ENCODE peak calls at places on chromosome 20, in eight cellular contexts. One of them, this sample, is unnamed.

GRCh38 chr20:37528442-37529213 is 952 bp upstream of the BLCAP start:
- DNase-seq in heart right ventricle: no peak
- DNase-seq in AG10803: no peak
- DNase-seq in Caco-2: peak
- DNase-seq in CD8-positive, alpha-beta T cell: no peak
- DNase-seq in GM23338: no peak
- DNase-seq in AG04450: no peak
- DNase-seq in neural progenitor cell: no peak
- DNase-seq in this sample: peak

GRCh38 chr20:4513720-4514119 is 208.0 kb upstream of the PRND start:
- DNase-seq in CD8-positive, alpha-beta T cell: no peak
- DNase-seq in neural progenitor cell: no peak
- DNase-seq in AG04450: no peak
- DNase-seq in heart right ventricle: no peak
- DNase-seq in AG10803: peak
- DNase-seq in Caco-2: no peak
- DNase-seq in GM23338: no peak
- DNase-seq in this sample: peak

GRCh38 chr20:23626040-23626620 is 11.6 kb downstream of the CST3 start:
- DNase-seq in GM23338: no peak
- DNase-seq in AG04450: no peak
- DNase-seq in Caco-2: no peak
- DNase-seq in neural progenitor cell: no peak
- DNase-seq in AG10803: peak
- DNase-seq in heart right ventricle: no peak
- DNase-seq in CD8-positive, alpha-beta T cell: no peak
- DNase-seq in this sample: peak

GRCh38 chr20:24465730-24466129 is 3.7 kb upstream of the SYNDIG1 start:
- DNase-seq in neural progenitor cell: no peak
- DNase-seq in CD8-positive, alpha-beta T cell: no peak
- DNase-seq in AG10803: peak
- DNase-seq in Caco-2: no peak
- DNase-seq in heart right ventricle: peak
- DNase-seq in GM23338: no peak
- DNase-seq in AG04450: no peak
- DNase-seq in this sample: peak

GRCh38 chr20:37396520-37397075 is 50.7 kb downstream of the SRC start:
- DNase-seq in AG04450: no peak
- DNase-seq in neural progenitor cell: peak
- DNase-seq in GM23338: peak
- DNase-seq in AG10803: no peak
- DNase-seq in CD8-positive, alpha-beta T cell: no peak
- DNase-seq in Caco-2: peak
- DNase-seq in heart right ventricle: no peak
- DNase-seq in this sample: no peak

GRCh38 chr20:3250091-3250504 is 11.1 kb upstream of the SLC4A11 start:
- DNase-seq in GM23338: peak
- DNase-seq in neural progenitor cell: peak
- DNase-seq in heart right ventricle: no peak
- DNase-seq in Caco-2: peak
- DNase-seq in AG10803: no peak
- DNase-seq in CD8-positive, alpha-beta T cell: no peak
- DNase-seq in AG04450: no peak
- DNase-seq in this sample: no peak

GRCh38 chr20:16583444-16583843 is 10.2 kb upstream of the KIF16B start:
- DNase-seq in GM23338: no peak
- DNase-seq in AG10803: no peak
- DNase-seq in heart right ventricle: no peak
- DNase-seq in CD8-positive, alpha-beta T cell: no peak
- DNase-seq in Caco-2: no peak
- DNase-seq in neural progenitor cell: no peak
- DNase-seq in AG04450: no peak
- DNase-seq in this sample: peak

GRCh38 chr20:62782893-62783278 is 13.4 kb upstream of the MRGBP start:
- DNase-seq in AG10803: no peak
- DNase-seq in neural progenitor cell: no peak
- DNase-seq in heart right ventricle: peak
- DNase-seq in GM23338: no peak
- DNase-seq in Caco-2: no peak
- DNase-seq in CD8-positive, alpha-beta T cell: no peak
- DNase-seq in AG04450: no peak
- DNase-seq in this sample: no peak

GRCh38 chr20:251352-251751 is 6.2 kb upstream of the DEFB132 start:
- DNase-seq in Caco-2: no peak
- DNase-seq in CD8-positive, alpha-beta T cell: no peak
- DNase-seq in AG04450: no peak
- DNase-seq in AG10803: no peak
- DNase-seq in GM23338: peak
- DNase-seq in neural progenitor cell: no peak
- DNase-seq in heart right ventricle: no peak
- DNase-seq in this sample: no peak

GRCh38 chr20:49318430-49319203 is 40.8 kb upstream of the ZNFX1 start:
- DNase-seq in Caco-2: no peak
- DNase-seq in GM23338: peak
- DNase-seq in neural progenitor cell: peak
- DNase-seq in CD8-positive, alpha-beta T cell: peak
- DNase-seq in heart right ventricle: no peak
- DNase-seq in AG10803: no peak
- DNase-seq in AG04450: no peak
- DNase-seq in this sample: no peak

GRCh38 chr20:47205577-47206123 is 150.8 kb downstream of the ZMYND8 start:
- DNase-seq in heart right ventricle: peak
- DNase-seq in neural progenitor cell: peak
- DNase-seq in AG04450: peak
- DNase-seq in CD8-positive, alpha-beta T cell: no peak
- DNase-seq in GM23338: peak
- DNase-seq in Caco-2: peak
- DNase-seq in AG10803: peak
- DNase-seq in this sample: peak

GRCh38 chr20:31494131-31494530 is 19.0 kb downstream of the REM1 start:
- DNase-seq in AG04450: no peak
- DNase-seq in neural progenitor cell: peak
- DNase-seq in heart right ventricle: no peak
- DNase-seq in CD8-positive, alpha-beta T cell: no peak
- DNase-seq in AG10803: peak
- DNase-seq in GM23338: peak
- DNase-seq in Caco-2: peak
- DNase-seq in this sample: peak

GRCh38 chr20:4973330-4974097 is 27.8 kb downstream of the SLC23A2 start:
- DNase-seq in CD8-positive, alpha-beta T cell: peak
- DNase-seq in GM23338: no peak
- DNase-seq in AG04450: peak
- DNase-seq in Caco-2: no peak
- DNase-seq in heart right ventricle: peak
- DNase-seq in neural progenitor cell: no peak
- DNase-seq in AG10803: peak
- DNase-seq in this sample: peak

GRCh38 chr20:35006009-35006408 is 50.3 kb downstream of the MYH7B start:
- DNase-seq in GM23338: no peak
- DNase-seq in neural progenitor cell: no peak
- DNase-seq in CD8-positive, alpha-beta T cell: no peak
- DNase-seq in AG04450: no peak
- DNase-seq in heart right ventricle: no peak
- DNase-seq in Caco-2: peak
- DNase-seq in AG10803: no peak
- DNase-seq in this sample: no peak

GRCh38 chr20:22746957-22747356 is 162.6 kb upstream of the FOXA2 start:
- DNase-seq in AG04450: no peak
- DNase-seq in GM23338: no peak
- DNase-seq in neural progenitor cell: no peak
- DNase-seq in heart right ventricle: no peak
- DNase-seq in CD8-positive, alpha-beta T cell: no peak
- DNase-seq in AG10803: no peak
- DNase-seq in Caco-2: no peak
- DNase-seq in this sample: no peak

GRCh38 chr20:33679758-33680485 is 5.7 kb upstream of the NECAB3 start:
- DNase-seq in heart right ventricle: no peak
- DNase-seq in neural progenitor cell: no peak
- DNase-seq in AG10803: no peak
- DNase-seq in AG04450: no peak
- DNase-seq in CD8-positive, alpha-beta T cell: no peak
- DNase-seq in Caco-2: no peak
- DNase-seq in GM23338: no peak
- DNase-seq in this sample: no peak

GRCh38 chr20:64108731-64109389 is 1.5 kb upstream of the NPBWR2 start:
- DNase-seq in heart right ventricle: no peak
- DNase-seq in AG04450: no peak
- DNase-seq in CD8-positive, alpha-beta T cell: no peak
- DNase-seq in AG10803: no peak
- DNase-seq in Caco-2: peak
- DNase-seq in GM23338: peak
- DNase-seq in neural progenitor cell: no peak
- DNase-seq in this sample: no peak

GRCh38 chr20:31849306-31849930 is 4.0 kb upstream of the FOXS1 start:
- DNase-seq in heart right ventricle: no peak
- DNase-seq in AG04450: no peak
- DNase-seq in GM23338: peak
- DNase-seq in AG10803: no peak
- DNase-seq in neural progenitor cell: peak
- DNase-seq in CD8-positive, alpha-beta T cell: no peak
- DNase-seq in Caco-2: no peak
- DNase-seq in this sample: no peak

GRCh38 chr20:845967-846893 is 12.7 kb downstream of the FAM110A start:
- DNase-seq in GM23338: no peak
- DNase-seq in CD8-positive, alpha-beta T cell: no peak
- DNase-seq in AG04450: no peak
- DNase-seq in AG10803: no peak
- DNase-seq in neural progenitor cell: no peak
- DNase-seq in heart right ventricle: peak
- DNase-seq in Caco-2: no peak
- DNase-seq in this sample: no peak

GRCh38 chr20:44548171-44548678 is 26.4 kb upstream of the SERINC3 start:
- DNase-seq in Caco-2: no peak
- DNase-seq in heart right ventricle: no peak
- DNase-seq in GM23338: no peak
- DNase-seq in AG10803: peak
- DNase-seq in AG04450: no peak
- DNase-seq in CD8-positive, alpha-beta T cell: no peak
- DNase-seq in neural progenitor cell: no peak
- DNase-seq in this sample: peak
- H3K4me3 ChIP-seq in Caco-2: no peak
- H3K4me3 ChIP-seq in heart right ventricle: no peak
- H3K4me3 ChIP-seq in GM23338: no peak
- H3K4me3 ChIP-seq in AG10803: no peak
- H3K4me3 ChIP-seq in AG04450: no peak
- H3K4me3 ChIP-seq in CD8-positive, alpha-beta T cell: no peak
- H3K4me3 ChIP-seq in neural progenitor cell: no peak
- H3K4me3 ChIP-seq in this sample: no peak

DNA sequence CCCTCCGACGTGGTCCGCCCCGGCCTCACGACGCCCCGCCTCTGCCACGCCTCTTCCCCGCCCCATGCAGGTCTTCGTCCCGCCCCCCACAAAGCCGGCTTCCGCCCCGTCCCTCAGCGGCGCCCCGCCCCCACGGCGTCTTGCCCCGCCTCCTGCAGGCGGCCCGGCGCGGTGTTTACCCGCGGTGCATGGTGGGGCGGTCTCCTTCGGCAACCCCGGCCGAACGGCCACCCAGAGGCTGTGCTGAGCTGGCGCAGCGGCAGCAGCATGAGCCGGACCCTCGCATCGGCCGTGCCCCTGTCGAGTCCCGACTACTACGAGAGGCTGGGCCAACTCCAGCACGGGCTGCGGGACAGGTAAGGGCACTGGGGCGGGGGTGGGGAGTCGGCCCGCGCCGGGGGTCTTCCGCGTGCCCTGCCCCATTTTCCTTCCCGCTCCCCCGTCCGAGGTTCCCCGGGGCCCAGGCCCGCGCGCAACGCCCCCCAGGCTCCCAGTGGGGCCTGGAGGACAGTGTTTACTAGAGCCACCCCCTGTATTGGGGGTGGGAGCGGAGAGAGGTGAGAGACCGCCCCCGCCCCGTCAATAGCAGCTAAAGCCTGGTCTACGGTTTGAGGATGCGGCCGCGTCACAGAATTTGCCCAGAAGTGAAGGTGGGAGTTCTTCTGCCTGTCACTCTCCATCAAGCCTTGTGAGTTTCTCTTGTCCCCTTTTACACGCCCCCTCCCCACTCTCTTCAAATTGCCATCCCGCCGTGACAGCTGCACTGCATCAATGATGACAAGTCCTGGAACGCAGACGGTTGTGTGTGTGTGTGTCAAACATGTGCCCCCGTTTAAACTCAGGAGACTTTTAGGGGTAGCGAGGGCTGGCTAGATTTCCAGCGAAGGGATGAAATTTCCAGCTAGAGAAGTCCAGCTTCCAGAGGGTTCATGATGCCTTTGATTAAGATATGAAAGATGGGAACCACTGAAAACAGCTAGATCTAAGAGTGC is at the start of gene KIZ:
- DNase-seq in heart right ventricle: peak
- DNase-seq in GM23338: peak
- DNase-seq in neural progenitor cell: peak
- DNase-seq in AG10803: peak
- DNase-seq in AG04450: peak
- DNase-seq in Caco-2: peak
- DNase-seq in CD8-positive, alpha-beta T cell: peak
- DNase-seq in this sample: peak
- TF ChIP-seq CTCF in heart right ventricle: peak
- TF ChIP-seq CTCF in GM23338: peak
- TF ChIP-seq CTCF in neural progenitor cell: peak
- TF ChIP-seq CTCF in AG10803: peak
- TF ChIP-seq CTCF in AG04450: peak
- TF ChIP-seq CTCF in Caco-2: peak
- TF ChIP-seq CTCF in CD8-positive, alpha-beta T cell: peak
- TF ChIP-seq CTCF in this sample: peak

DNA sequence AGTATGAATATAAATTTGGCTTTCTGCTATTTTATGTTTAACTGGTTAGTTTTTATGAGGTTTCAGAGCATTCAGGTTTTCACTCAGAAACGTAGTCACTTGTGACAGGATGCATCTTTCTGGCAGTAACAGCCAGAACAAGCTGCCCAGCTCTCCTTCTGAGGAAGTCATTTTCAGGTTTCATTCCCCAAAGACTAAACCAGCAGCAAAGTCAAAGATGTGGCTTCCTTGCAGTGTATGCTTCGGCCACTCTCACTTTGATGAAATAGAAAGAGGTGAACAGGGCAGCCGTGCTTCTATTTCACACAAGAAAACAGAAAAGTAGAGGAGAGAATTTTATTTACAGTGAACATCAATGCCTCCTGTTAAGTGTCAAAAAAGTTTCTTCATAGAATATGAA is 469.1 kb downstream of the BTBD3 start:
- DNase-seq in heart right ventricle: no peak
- DNase-seq in neural progenitor cell: no peak
- DNase-seq in AG10803: no peak
- DNase-seq in CD8-positive, alpha-beta T cell: no peak
- DNase-seq in AG04450: no peak
- DNase-seq in GM23338: no peak
- DNase-seq in Caco-2: no peak
- DNase-seq in this sample: no peak
- H3K4me3 ChIP-seq in heart right ventricle: no peak
- H3K4me3 ChIP-seq in neural progenitor cell: no peak
- H3K4me3 ChIP-seq in AG10803: no peak
- H3K4me3 ChIP-seq in CD8-positive, alpha-beta T cell: no peak
- H3K4me3 ChIP-seq in AG04450: no peak
- H3K4me3 ChIP-seq in GM23338: no peak
- H3K4me3 ChIP-seq in Caco-2: no peak
- H3K4me3 ChIP-seq in this sample: no peak

DNA sequence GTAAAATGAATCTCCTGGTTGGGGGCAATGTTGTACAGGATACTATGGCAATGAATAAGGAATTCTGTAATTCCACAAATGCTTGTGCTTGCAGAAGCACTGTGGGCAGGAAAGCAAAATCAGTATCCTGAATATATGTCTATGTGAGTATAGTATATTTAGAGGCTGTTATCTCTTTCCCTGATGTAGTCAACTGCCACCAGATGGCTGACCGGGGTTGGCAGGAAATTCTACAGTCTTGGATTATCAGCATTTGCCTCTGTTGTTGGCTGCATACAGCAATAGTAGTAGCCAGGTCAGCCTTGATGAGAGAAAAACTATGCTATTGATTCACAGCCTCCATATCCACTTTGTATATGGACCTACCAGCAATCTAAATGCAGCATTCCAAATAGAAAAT is 425.1 kb upstream of the JAG1 start:
- DNase-seq in neural progenitor cell: peak
- DNase-seq in Caco-2: no peak
- DNase-seq in CD8-positive, alpha-beta T cell: no peak
- DNase-seq in heart right ventricle: no peak
- DNase-seq in GM23338: peak
- DNase-seq in AG10803: no peak
- DNase-seq in AG04450: no peak
- DNase-seq in this sample: no peak
- TF ChIP-seq CTCF in neural progenitor cell: peak
- TF ChIP-seq CTCF in Caco-2: no peak
- TF ChIP-seq CTCF in CD8-positive, alpha-beta T cell: no peak
- TF ChIP-seq CTCF in heart right ventricle: peak
- TF ChIP-seq CTCF in GM23338: peak
- TF ChIP-seq CTCF in AG10803: peak
- TF ChIP-seq CTCF in AG04450: no peak
- TF ChIP-seq CTCF in this sample: peak